ENCODE peak calls at places on chromosomes 16 and 17, in seven cellular contexts. U, J, M, E, P, V and N are unnamed samples.

GRCh38 chr16:51971184-51971583 is 575.8 kb downstream of the TOX3 start:
- DNase-seq in U (peak), J (peak), E (no peak), P (peak), M (peak), V (peak), N (no peak)

GRCh38 chr17:35890774-35891155 is 10.6 kb upstream of the CCL5 start:
- DNase-seq in M (no peak), P (no peak), V (no peak), E (no peak), J (no peak), U (no peak), N (no peak)

GRCh38 chr17:31680126-31680525 is 178.9 kb downstream of the COPRS start:
- DNase-seq in P (no peak), V (no peak), U (no peak), M (no peak), J (no peak), E (no peak), N (no peak)

GRCh38 chr17:18949566-18949965 is 2.4 kb upstream of the SLC5A10 start:
- DNase-seq in J (peak), P (no peak), U (no peak), V (no peak), E (no peak), M (no peak), N (no peak)

GRCh38 chr16:69851491-69852240 is 89.5 kb downstream of the WWP2 start:
- DNase-seq in P (no peak), E (peak), V (no peak), J (peak), U (no peak), M (no peak), N (no peak)

GRCh38 chr17:58120195-58120822 is 27.9 kb upstream of the OR4D1 start:
- DNase-seq in U (peak), V (peak), P (peak), M (no peak), J (peak), E (peak), N (no peak)

GRCh38 chr17:7262192-7263070 is at the start of gene CLDN7:
- DNase-seq in J (no peak), E (no peak), M (no peak), U (no peak), V (no peak), P (peak), N (no peak)

GRCh38 chr16:19879241-19879792 is 5.3 kb downstream of the GPRC5B start:
- DNase-seq in M (peak), E (peak), V (peak), P (peak), J (peak), U (no peak), N (no peak)

GRCh38 chr17:5563451-5563850 is 20.9 kb downstream of the NLRP1 start:
- DNase-seq in P (peak), U (no peak), V (peak), M (no peak), J (peak), E (peak), N (no peak)

GRCh38 chr17:65254166-65254565 is 117.0 kb downstream of the RGS9 start:
- DNase-seq in J (peak), V (peak), E (no peak), P (peak), M (no peak), U (no peak), N (no peak)

GRCh38 chr17:31900877-31901276 is 631 bp downstream of the UTP6 start:
- DNase-seq in U (no peak), M (no peak), E (peak), P (peak), J (peak), V (peak), N (no peak)

GRCh38 chr17:59154721-59155438 is at the start of gene SKA2:
- DNase-seq in M (peak), J (no peak), P (no peak), U (peak), E (no peak), V (no peak), N (peak)

GRCh38 chr16:83475108-83475507 is 332.7 kb upstream of the HSBP1 start:
- DNase-seq in E (no peak), M (no peak), J (no peak), V (no peak), P (peak), U (no peak), N (no peak)

GRCh38 chr17:47694818-47695663 is 1.1 kb downstream of the TBKBP1 start:
- DNase-seq in V (no peak), J (peak), U (no peak), E (peak), P (no peak), M (no peak), N (no peak)